ENCODE peak calls at places on chromosomes 12 and 14, in nine cellular contexts. D is lung, U is cardiac muscle cell, G is HCT116, R is neural progenitor cell, B is upper lobe of right lung, C is heart right ventricle, X is OCI-LY7, O is suprapubic skin. I is an unnamed sample. For H3K4me1, the result is how much of the 10 kb centered on the place peaks cover.

GRCh38 chr12:85874064-85874463 is at the start of gene NTS:
- DNase-seq in D (no peak), U (peak), G (no peak), R (peak), B (no peak), C (no peak), X (peak), O (no peak), I (no peak)

GRCh38 chr14:101288436-101289229 is 272.7 kb upstream of the DIO3 start:
- DNase-seq in D (no peak), U (peak), G (no peak), R (no peak), B (no peak), C (no peak), X (no peak), O (no peak), I (no peak)

GRCh38 chr14:99677231-99677891 is 6.7 kb upstream of the CYP46A1 start:
- DNase-seq in D (peak), U (peak), G (no peak), R (no peak), B (peak), C (no peak), X (no peak), O (peak), I (no peak)

GRCh38 chr12:62698701-62699101 is 232.1 kb downstream of the MON2 start:
- DNase-seq in D (no peak), U (peak), G (no peak), R (no peak), B (no peak), C (no peak), X (no peak), O (no peak), I (no peak)

GRCh38 chr12:57238854-57239554 is 9.5 kb downstream of the SHMT2 start:
- DNase-seq in D (peak), U (peak), G (peak), R (peak), B (peak), C (peak), X (peak), O (peak), I (peak)

GRCh38 chr12:22254450-22254849 is 80.1 kb downstream of the ST8SIA1 start:
- DNase-seq in D (no peak), U (no peak), G (no peak), R (no peak), B (no peak), C (no peak), X (no peak), O (no peak), I (no peak)

GRCh38 chr14:102826161-102826560 is 48.9 kb downstream of the TRAF3 start:
- DNase-seq in D (no peak), U (no peak), G (no peak), R (no peak), B (no peak), C (no peak), X (no peak), O (no peak), I (no peak)

GRCh38 chr12:124852911-124853441 is 10.7 kb downstream of the SCARB1 start:
- DNase-seq in D (no peak), U (no peak), G (no peak), R (no peak), B (no peak), C (no peak), X (no peak), O (no peak), I (no peak)

GRCh38 chr14:102500190-102500661 is 9.3 kb downstream of the ANKRD9 start:
- DNase-seq in D (peak), U (peak), G (no peak), R (no peak), B (peak), C (peak), X (no peak), O (no peak), I (peak)

GRCh38 chr14:77043984-77044485 is 15.5 kb upstream of the IRF2BPL start:
- DNase-seq in D (no peak), U (no peak), G (no peak), R (no peak), B (no peak), C (no peak), X (no peak), O (no peak), I (no peak)

GRCh38 chr12:46160981-46161690 is 107.7 kb downstream of the SLC38A1 start:
- DNase-seq in D (no peak), U (no peak), G (no peak), R (no peak), B (no peak), C (no peak), X (no peak), O (no peak), I (no peak)

GRCh38 chr12:1373887-1374286 is 220.5 kb downstream of the FBXL14 start:
- DNase-seq in D (no peak), U (peak), G (no peak), R (no peak), B (no peak), C (no peak), X (no peak), O (no peak), I (no peak)

GRCh38 chr12:9615420-9616135 is 7.9 kb upstream of the KLRB1 start:
- DNase-seq in D (no peak), U (no peak), G (no peak), R (no peak), B (no peak), C (no peak), X (peak), O (no peak), I (no peak)

GRCh38 chr12:124786065-124786964 is 77.3 kb downstream of the SCARB1 start:
- DNase-seq in D (peak), U (peak), G (no peak), R (peak), B (peak), C (peak), X (no peak), O (no peak), I (peak)

GRCh38 chr14:103828315-103828967 is 18.9 kb downstream of the PPP1R13B start:
- DNase-seq in D (no peak), U (peak), G (no peak), R (no peak), B (peak), C (peak), X (no peak), O (no peak), I (peak)

GRCh38 chr12:122790393-122791075 is 16.2 kb downstream of the CCDC62 start:
- DNase-seq in D (no peak), U (peak), G (no peak), R (no peak), B (no peak), C (no peak), X (no peak), O (no peak), I (no peak)

GRCh38 chr14:28652782-28653181 is 113.8 kb upstream of the FOXG1 start:
- DNase-seq in D (no peak), U (no peak), G (no peak), R (no peak), B (no peak), C (no peak), X (no peak), O (no peak), I (no peak)

GRCh38 chr14:50667491-50668007 is 557 bp downstream of the SAV1 start:
- DNase-seq in D (peak), U (no peak), G (no peak), R (no peak), B (no peak), C (no peak), X (peak), O (no peak), I (no peak)

GRCh38 chr14:105019861-105020814 is 745 bp downstream of the CDCA4 start:
- DNase-seq in D (no peak), U (peak), G (no peak), R (peak), B (peak), C (no peak), X (peak), O (no peak), I (no peak)

GRCh38 chr14:54908230-54908629 is 5.6 kb upstream of the GCH1 start:
- DNase-seq in D (no peak), U (no peak), G (no peak), R (no peak), B (no peak), C (no peak), X (no peak), O (no peak), I (no peak)

GRCh38 chr12:10853746-10854145 is 4.5 kb upstream of the PRR4 start:
- DNase-seq in D (no peak), U (no peak), G (no peak), R (no peak), B (no peak), C (no peak), X (no peak), O (no peak), I (no peak)

GRCh38 chr12:3187846-3188755 is 110.9 kb downstream of the TSPAN9 start:
- DNase-seq in D (no peak), U (no peak), G (no peak), R (no peak), B (no peak), C (no peak), X (no peak), O (no peak), I (no peak)

GRCh38 chr12:93785262-93786010 is 108.3 kb downstream of the CRADD start:
- DNase-seq in D (peak), U (peak), G (peak), R (peak), B (no peak), C (peak), X (no peak), O (no peak), I (no peak)

GRCh38 chr12:41497362-41497761 is 309.2 kb downstream of the PDZRN4 start:
- DNase-seq in D (no peak), U (no peak), G (no peak), R (no peak), B (no peak), C (no peak), X (no peak), O (no peak), I (no peak)

GRCh38 chr12:47767197-47767724 is 5.8 kb upstream of the SLC48A1 start:
- DNase-seq in D (peak), U (peak), G (peak), R (peak), B (no peak), C (peak), X (peak), O (no peak), I (no peak)

GRCh38 chr14:104284636-104285482 is 146.5 kb downstream of the KIF26A start:
- DNase-seq in D (no peak), U (no peak), G (no peak), R (no peak), B (peak), C (no peak), X (no peak), O (peak), I (peak)

GRCh38 chr14:27528328-27528727 is 930.5 kb upstream of the NOVA1 start:
- DNase-seq in D (no peak), U (peak), G (no peak), R (peak), B (no peak), C (no peak), X (no peak), O (no peak), I (no peak)

GRCh38 chr14:85387181-85387580 is 142.8 kb upstream of the FLRT2 start:
- DNase-seq in D (no peak), U (no peak), G (no peak), R (no peak), B (no peak), C (no peak), X (no peak), O (no peak), I (no peak)

GRCh38 chr12:111178194-111179081 is 190.5 kb downstream of the PHETA1 start:
- DNase-seq in D (no peak), U (peak), G (no peak), R (no peak), B (no peak), C (no peak), X (no peak), O (no peak), I (no peak)

GRCh38 chr12:111183094-111183493 is 185.8 kb downstream of the PHETA1 start:
- DNase-seq in D (no peak), U (no peak), G (no peak), R (no peak), B (no peak), C (no peak), X (no peak), O (no peak), I (no peak)

GRCh38 chr12:111184161-111184560 is 184.7 kb downstream of the PHETA1 start:
- DNase-seq in D (no peak), U (no peak), G (no peak), R (no peak), B (no peak), C (no peak), X (no peak), O (no peak), I (no peak)

GRCh38 chr12:111182391-111182790 is 186.5 kb downstream of the PHETA1 start:
- DNase-seq in D (no peak), U (no peak), G (no peak), R (no peak), B (no peak), C (no peak), X (no peak), O (no peak), I (no peak)

GRCh38 chr12:111180830-111181726 is 187.8 kb downstream of the PHETA1 start:
- DNase-seq in D (peak), U (peak), G (no peak), R (no peak), B (peak), C (no peak), X (no peak), O (no peak), I (peak)
- H3K4me1 ChIP-seq in D (under half), U (under half), G (under half), R (under half), B (under half), C (under half), X (under half), O (under half), I (under half)

GRCh38 chr12:53451661-53452158 is at the start of gene PCBP2:
- DNase-seq in D (peak), U (peak), G (peak), R (peak), B (peak), C (peak), X (peak), O (peak), I (peak)

GRCh38 chr12:53452159-53453077 is 516 bp downstream of the PCBP2 start:
- DNase-seq in D (peak), U (peak), G (peak), R (peak), B (peak), C (peak), X (peak), O (peak), I (peak)

GRCh38 chr12:53456654-53457366 is 4.9 kb downstream of the PCBP2 start:
- DNase-seq in D (no peak), U (no peak), G (no peak), R (no peak), B (no peak), C (no peak), X (no peak), O (no peak), I (no peak)

GRCh38 chr12:53453953-53454640 is 2.2 kb downstream of the PCBP2 start:
- DNase-seq in D (no peak), U (no peak), G (no peak), R (no peak), B (no peak), C (no peak), X (no peak), O (no peak), I (no peak)

DNA sequence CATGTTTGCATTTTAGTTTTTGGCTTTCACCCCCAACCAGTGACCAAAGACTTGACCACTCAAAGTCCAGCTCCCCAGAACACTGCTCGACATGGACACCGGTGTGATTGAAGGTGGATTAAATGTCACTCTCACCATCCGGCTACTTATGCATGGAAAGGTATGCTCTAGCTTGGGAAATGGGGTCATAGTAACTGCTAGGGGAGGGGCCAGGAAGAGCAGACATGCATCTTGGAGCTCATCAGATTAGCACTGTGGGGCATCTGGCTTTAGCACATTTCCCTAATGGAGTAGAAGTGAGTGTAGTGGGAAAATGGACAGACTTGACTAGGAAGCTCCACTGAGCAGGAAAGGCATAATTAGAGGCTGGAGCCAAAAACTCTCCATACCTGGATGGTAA is 2.8 kb downstream of the PCBP2 start:
- DNase-seq in D (no peak), U (no peak), G (no peak), R (peak), B (no peak), C (no peak), X (no peak), O (no peak), I (no peak)
- H3K27ac ChIP-seq in D (no peak), U (no peak), G (no peak), R (peak), B (no peak), C (no peak), X (no peak), O (no peak), I (peak)

GRCh38 chr12:109962388-109962787 is 33.8 kb downstream of the GIT2 start:
- DNase-seq in D (no peak), U (no peak), G (no peak), R (no peak), B (no peak), C (no peak), X (no peak), O (no peak), I (no peak)
- TF ChIP-seq CTCF in D (no peak), U (no peak), G (no peak), R (no peak), B (no peak), C (no peak), X (no peak), O (no peak), I (no peak)

GRCh38 chr12:64621257-64621942 is 11.1 kb downstream of the RASSF3 start:
- DNase-seq in D (no peak), U (peak), G (no peak), R (no peak), B (no peak), C (no peak), X (peak), O (no peak), I (no peak)

GRCh38 chr12:64624035-64624434 is 13.7 kb downstream of the RASSF3 start:
- DNase-seq in D (no peak), U (no peak), G (no peak), R (no peak), B (no peak), C (no peak), X (no peak), O (no peak), I (no peak)

GRCh38 chr12:64616221-64616620 is 5.9 kb downstream of the RASSF3 start:
- DNase-seq in D (no peak), U (peak), G (no peak), R (no peak), B (no peak), C (no peak), X (no peak), O (no peak), I (no peak)

GRCh38 chr12:64618953-64619590 is 8.8 kb downstream of the RASSF3 start:
- DNase-seq in D (no peak), U (peak), G (no peak), R (no peak), B (no peak), C (no peak), X (peak), O (no peak), I (no peak)
- H3K4me1 ChIP-seq in D (under half), U (under half), G (under half), R (under half), B (half or more), C (half or more), X (half or more), O (under half), I (half or more)

DNA sequence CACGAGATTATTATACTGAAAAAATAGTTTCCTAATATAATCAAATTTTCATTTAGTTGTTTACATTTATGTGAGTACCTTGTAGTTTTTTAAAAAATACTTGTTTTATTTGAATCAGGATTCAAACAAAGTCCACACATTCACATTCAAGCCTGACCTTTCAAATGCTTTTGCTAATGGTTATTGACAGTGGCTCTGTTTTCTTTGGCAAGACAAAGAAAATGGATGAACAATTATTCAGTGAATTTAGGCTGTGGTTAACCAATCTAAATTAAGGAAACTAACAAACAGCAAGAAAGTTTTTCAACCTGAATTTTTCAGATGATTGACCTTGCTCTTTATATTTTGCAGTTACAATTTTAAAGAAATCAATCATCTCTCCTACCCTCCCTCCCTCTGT is 9.7 kb downstream of the SLC4A8 start:
- DNase-seq in D (no peak), U (no peak), G (no peak), R (no peak), B (no peak), C (no peak), X (no peak), O (no peak), I (no peak)
- H3K27ac ChIP-seq in D (no peak), U (no peak), G (no peak), R (no peak), B (no peak), C (no peak), X (no peak), O (no peak), I (no peak)

DNA sequence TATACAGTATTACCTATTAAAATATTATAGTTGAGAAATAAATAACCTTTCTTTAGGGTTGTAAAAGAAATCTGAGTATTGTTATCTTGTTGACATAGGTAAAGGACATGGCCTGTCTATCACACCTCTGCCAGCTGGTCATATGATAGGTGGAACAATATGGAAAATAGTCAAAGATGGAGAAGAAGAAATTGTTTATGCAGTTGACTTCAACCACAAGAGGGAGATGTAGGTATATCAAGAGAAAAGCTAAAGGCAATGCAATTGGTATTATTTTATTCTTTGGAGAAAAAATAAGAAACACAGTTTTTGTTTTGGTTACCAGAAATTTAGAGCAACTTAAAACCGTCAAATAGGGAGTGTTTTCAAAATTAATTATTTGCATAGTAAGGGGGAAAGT is 13.5 kb downstream of the CPSF2 start:
- DNase-seq in D (no peak), U (peak), G (peak), R (peak), B (no peak), C (no peak), X (peak), O (no peak), I (no peak)
- TF ChIP-seq CTCF in D (no peak), U (peak), G (peak), R (peak), B (peak), C (peak), X (peak), O (no peak), I (peak)

GRCh38 chr12:7009512-7009911 is 8.8 kb downstream of the LPCAT3 start:
- DNase-seq in D (no peak), U (no peak), G (no peak), R (no peak), B (no peak), C (no peak), X (no peak), O (no peak), I (no peak)
- H3K4me1 ChIP-seq in D (under half), U (under half), G (under half), R (under half), B (under half), C (under half), X (under half), O (under half), I (half or more)

GRCh38 chr12:120761581-120761980 is 36.0 kb downstream of the ACADS start:
- DNase-seq in D (no peak), U (peak), G (no peak), R (no peak), B (no peak), C (peak), X (no peak), O (no peak), I (no peak)

GRCh38 chr12:120760349-120761245 is 35.0 kb downstream of the ACADS start:
- DNase-seq in D (no peak), U (no peak), G (no peak), R (no peak), B (no peak), C (no peak), X (peak), O (no peak), I (no peak)

GRCh38 chr12:120757949-120758348 is 32.3 kb downstream of the ACADS start:
- DNase-seq in D (no peak), U (no peak), G (no peak), R (no peak), B (no peak), C (no peak), X (no peak), O (no peak), I (no peak)

GRCh38 chr12:120758798-120759590 is 33.4 kb downstream of the ACADS start:
- DNase-seq in D (no peak), U (no peak), G (no peak), R (no peak), B (no peak), C (no peak), X (no peak), O (no peak), I (no peak)

GRCh38 chr12:120759591-120760348 is 34.1 kb downstream of the ACADS start:
- DNase-seq in D (no peak), U (no peak), G (no peak), R (no peak), B (no peak), C (no peak), X (peak), O (no peak), I (no peak)
- H3K27ac ChIP-seq in D (no peak), U (peak), G (no peak), R (no peak), B (no peak), C (no peak), X (peak), O (no peak), I (no peak)